ENCODE peak calls at places on chromosomes 13 and 19, in seven cellular contexts. I, R, Q, W, G, N and Y are unnamed samples.

GRCh38 chr19:13861392-13861713 is 15.6 kb upstream of the NANOS3 start:
- ATAC-seq in I (peak), Q (peak), N (peak), G (peak), R (no peak), W (peak), Y (no peak)

GRCh38 chr19:16614941-16615340 is 13.1 kb downstream of the MED26 start:
- ATAC-seq in W (no peak), Q (no peak), N (no peak), G (no peak), I (no peak), R (no peak), Y (no peak)

GRCh38 chr19:16207490-16208025 is 9.8 kb downstream of the AP1M1 start:
- ATAC-seq in W (no peak), G (peak), R (no peak), Q (peak), I (no peak), N (no peak), Y (no peak)

GRCh38 chr19:1941146-1942077 is at the start of gene CSNK1G2:
- ATAC-seq in I (peak), N (peak), W (no peak), G (peak), R (peak), Q (peak), Y (peak)

GRCh38 chr13:19597523-19597922 is 35.9 kb upstream of the MPHOSPH8 start:
- ATAC-seq in Q (no peak), R (no peak), G (no peak), W (no peak), I (no peak), N (no peak), Y (no peak)

GRCh38 chr13:35720290-35720689 is 243.8 kb upstream of the MAB21L1 start:
- ATAC-seq in N (no peak), I (no peak), Q (no peak), R (no peak), W (no peak), G (no peak), Y (no peak)

GRCh38 chr19:1495799-1496713 is 5.1 kb downstream of the REEP6 start:
- ATAC-seq in W (no peak), N (peak), Q (no peak), G (no peak), I (no peak), R (no peak), Y (no peak)

GRCh38 chr13:29885967-29886366 is 35.5 kb upstream of the UBL3 start:
- ATAC-seq in N (no peak), R (no peak), Q (peak), W (no peak), I (no peak), G (peak), Y (no peak)

GRCh38 chr19:39167461-39168257 is 29.1 kb upstream of the NCCRP1 start:
- ATAC-seq in I (no peak), G (no peak), Q (no peak), W (no peak), N (no peak), R (no peak), Y (no peak)

GRCh38 chr19:33435706-33436359 is 62.3 kb downstream of the CEBPG start:
- ATAC-seq in W (no peak), R (no peak), Q (no peak), N (no peak), G (no peak), I (no peak), Y (no peak)

GRCh38 chr13:39804332-39805231 is 149.1 kb downstream of the COG6 start:
- ATAC-seq in I (no peak), N (no peak), R (no peak), W (no peak), G (peak), Q (peak), Y (no peak)

GRCh38 chr13:41554626-41555386 is 97.5 kb downstream of the RGCC start:
- ATAC-seq in W (no peak), R (no peak), I (no peak), N (no peak), G (peak), Q (peak), Y (no peak)

GRCh38 chr19:1429750-1430149 is 8.4 kb upstream of the RPS15 start:
- ATAC-seq in R (no peak), N (peak), G (no peak), Q (no peak), W (peak), I (no peak), Y (no peak)

GRCh38 chr13:110405597-110406450 is 98.7 kb downstream of the COL4A2 start:
- ATAC-seq in N (no peak), G (peak), W (peak), R (no peak), I (no peak), Q (peak), Y (peak)

GRCh38 chr13:66689037-66689619 is 541.0 kb downstream of the PCDH9 start:
- ATAC-seq in R (no peak), N (no peak), I (no peak), G (no peak), W (no peak), Q (no peak), Y (peak)

GRCh38 chr19:42546831-42547500 is 18.7 kb upstream of the CEACAM1 start:
- ATAC-seq in G (no peak), N (no peak), R (no peak), W (no peak), I (no peak), Q (no peak), Y (no peak)

GRCh38 chr19:27901078-27901477 is 1311.9 kb downstream of the UQCRFS1 start:
- ATAC-seq in R (no peak), N (no peak), Q (no peak), I (no peak), W (no peak), G (no peak), Y (no peak)

GRCh38 chr19:13149628-13150186 is 468 bp downstream of the STX10 start:
- ATAC-seq in R (peak), Q (peak), G (peak), I (peak), W (no peak), N (peak), Y (peak)

GRCh38 chr13:75194717-75195116 is 287.3 kb downstream of the TBC1D4 start:
- ATAC-seq in G (no peak), W (peak), I (no peak), Q (no peak), R (no peak), N (peak), Y (no peak)

GRCh38 chr19:1690570-1691307 is 38.3 kb upstream of the TCF3 start:
- ATAC-seq in I (no peak), W (no peak), R (peak), Q (peak), G (peak), N (peak), Y (peak)

GRCh38 chr13:97306646-97307045 is 84.5 kb downstream of the MBNL2 start:
- ATAC-seq in G (no peak), W (peak), Q (no peak), I (no peak), N (no peak), R (peak), Y (peak)

GRCh38 chr19:54532528-54532927 is 29.9 kb downstream of the LAIR2 start:
- ATAC-seq in G (no peak), W (no peak), Q (peak), N (no peak), R (no peak), I (no peak), Y (no peak)

GRCh38 chr13:44188257-44188656 is 185.4 kb upstream of the SERP2 start:
- ATAC-seq in G (no peak), Q (peak), R (no peak), W (no peak), N (no peak), I (no peak), Y (peak)

GRCh38 chr19:2334426-2334825 is 5.9 kb downstream of the SPPL2B start:
- ATAC-seq in W (no peak), Q (no peak), N (no peak), G (no peak), R (no peak), I (no peak), Y (no peak)

GRCh38 chr13:99290890-99291289 is 16.3 kb downstream of the GPR183 start:
- ATAC-seq in G (no peak), R (no peak), W (no peak), Q (peak), N (no peak), I (peak), Y (no peak)

GRCh38 chr19:16524991-16525734 is 17.1 kb downstream of the CHERP start:
- ATAC-seq in G (no peak), W (no peak), R (no peak), I (no peak), N (peak), Q (no peak), Y (no peak)

GRCh38 chr19:38304352-38304865 is 358 bp downstream of the C19orf33 start:
- ATAC-seq in R (peak), G (no peak), I (no peak), N (peak), Q (no peak), W (peak), Y (no peak)

GRCh38 chr13:98957731-98958442 is 20.0 kb downstream of the DOCK9 start:
- ATAC-seq in W (no peak), G (no peak), I (no peak), N (no peak), R (no peak), Q (no peak), Y (peak)

GRCh38 chr19:29467824-29468401 is 57.9 kb upstream of the VSTM2B start:
- ATAC-seq in R (peak), I (no peak), G (no peak), Q (no peak), N (no peak), W (no peak), Y (peak)

GRCh38 chr13:22455036-22455435 is 725.7 kb upstream of the SGCG start:
- ATAC-seq in W (no peak), Q (no peak), I (no peak), G (no peak), N (no peak), R (no peak), Y (no peak)

GRCh38 chr19:35742121-35742724 is at the start of gene IGFLR1:
- ATAC-seq in Q (peak), I (no peak), R (no peak), N (no peak), W (no peak), G (peak), Y (no peak)